ENCODE peak calls at places on chromosomes 4 and X, in eight cellular contexts. M is thoracic aorta; V is effector memory CD4-positive, alpha-beta T cell; Z is ELF-1; O is activated effector memory CD4-positive, alpha-beta T cell treated with anti-CD3 and anti-CD28 coated beads, Interleukin-2, amount 50 U/mL, for 16 hours; K is GM12891; Y is amygdala; X is Jurkat, Clone E6-1. L is an unnamed sample.

GRCh38 chrX:36583674-36584073 is 424.5 kb upstream of the FAM47C start:
- DNase-seq in M (no peak), V (no peak), Z (no peak), O (no peak), K (no peak), Y (no peak), X (no peak), L (no peak)

GRCh38 chr4:53990641-53991040 is 73.8 kb downstream of the CHIC2 start:
- DNase-seq in M (no peak), V (no peak), Z (no peak), O (no peak), K (no peak), Y (no peak), X (no peak), L (no peak)

GRCh38 chrX:123081766-123082165 is 102.3 kb upstream of the GRIA3 start:
- DNase-seq in M (no peak), V (no peak), Z (no peak), O (no peak), K (no peak), Y (no peak), X (no peak), L (no peak)

GRCh38 chr4:185457136-185457535 is 14.4 kb downstream of the CCDC110 start:
- DNase-seq in M (no peak), V (no peak), Z (no peak), O (no peak), K (no peak), Y (no peak), X (no peak), L (no peak)

GRCh38 chr4:52750819-52751348 is 341 bp downstream of the ERVMER34-1 start:
- DNase-seq in M (no peak), V (no peak), Z (peak), O (peak), K (peak), Y (no peak), X (no peak), L (no peak)

GRCh38 chr4:1760521-1761001 is 32.5 kb upstream of the FGFR3 start:
- DNase-seq in M (no peak), V (no peak), Z (no peak), O (no peak), K (no peak), Y (no peak), X (no peak), L (no peak)

GRCh38 chrX:118181030-118181429 is 64.4 kb upstream of the KLHL13 start:
- DNase-seq in M (no peak), V (no peak), Z (no peak), O (no peak), K (no peak), Y (no peak), X (no peak), L (no peak)

GRCh38 chr4:102466298-102466697 is 34.9 kb upstream of the NFKB1 start:
- DNase-seq in M (no peak), V (no peak), Z (no peak), O (no peak), K (no peak), Y (no peak), X (no peak), L (no peak)

GRCh38 chrX:28988246-28988645 is 401.0 kb downstream of the IL1RAPL1 start:
- DNase-seq in M (no peak), V (no peak), Z (peak), O (no peak), K (no peak), Y (no peak), X (no peak), L (no peak)

GRCh38 chr4:100189820-100190642 is at the start of gene DDIT4L:
- DNase-seq in M (no peak), V (no peak), Z (peak), O (no peak), K (no peak), Y (no peak), X (no peak), L (no peak)

GRCh38 chr4:89661490-89661889 is 175.5 kb downstream of the SNCA start:
- DNase-seq in M (no peak), V (no peak), Z (peak), O (no peak), K (no peak), Y (no peak), X (no peak), L (no peak)

GRCh38 chrX:129655547-129656248 is 942 bp upstream of the APLN start:
- DNase-seq in M (no peak), V (no peak), Z (peak), O (no peak), K (no peak), Y (no peak), X (peak), L (no peak)

GRCh38 chrX:47613082-47613481 is 6.6 kb downstream of the SYN1 start:
- DNase-seq in M (no peak), V (no peak), Z (no peak), O (no peak), K (no peak), Y (no peak), X (no peak), L (peak)

GRCh38 chr4:104352211-104352610 is 142.5 kb downstream of the CXXC4 start:
- DNase-seq in M (no peak), V (no peak), Z (peak), O (no peak), K (no peak), Y (no peak), X (no peak), L (no peak)

GRCh38 chrX:33307954-33308353 is 96.6 kb upstream of the DMD start:
- DNase-seq in M (no peak), V (no peak), Z (no peak), O (no peak), K (no peak), Y (no peak), X (no peak), L (no peak)

GRCh38 chr4:43512253-43512652 is 619.7 kb downstream of the GRXCR1 start:
- DNase-seq in M (no peak), V (no peak), Z (no peak), O (no peak), K (no peak), Y (no peak), X (no peak), L (no peak)

GRCh38 chrX:71623105-71623450 is 4.8 kb upstream of the CXCR3 start:
- DNase-seq in M (no peak), V (no peak), Z (no peak), O (no peak), K (no peak), Y (no peak), X (no peak), L (no peak)

GRCh38 chrX:70455366-70456202 is 10.9 kb downstream of the DLG3 start:
- DNase-seq in M (no peak), V (no peak), Z (peak), O (no peak), K (no peak), Y (no peak), X (no peak), L (no peak)

GRCh38 chr4:150297861-150298474 is 219.7 kb downstream of the DCLK2 start:
- DNase-seq in M (no peak), V (no peak), Z (no peak), O (no peak), K (no peak), Y (no peak), X (peak), L (no peak)

GRCh38 chrX:48957477-48957826 is at the start of gene OTUD5:
- DNase-seq in M (no peak), V (peak), Z (no peak), O (peak), K (peak), Y (peak), X (peak), L (no peak)

GRCh38 chr4:189090174-189090814 is 850.4 kb upstream of the FRG1 start:
- DNase-seq in M (no peak), V (no peak), Z (peak), O (no peak), K (no peak), Y (no peak), X (no peak), L (no peak)

GRCh38 chrX:136130931-136131843 is 16.1 kb upstream of the FHL1 start:
- DNase-seq in M (no peak), V (no peak), Z (no peak), O (no peak), K (no peak), Y (no peak), X (no peak), L (no peak)

GRCh38 chrX:402857-403256 is 16.1 kb upstream of the PPP2R3B start:
- DNase-seq in M (no peak), V (no peak), Z (no peak), O (no peak), K (no peak), Y (no peak), X (no peak), L (no peak)

GRCh38 chr4:107035711-107036601 is at the start of gene DKK2:
- DNase-seq in M (no peak), V (no peak), Z (peak), O (no peak), K (no peak), Y (no peak), X (peak), L (no peak)

GRCh38 chr4:6716958-6717655 is 1.1 kb downstream of the BLOC1S4 start:
- DNase-seq in M (no peak), V (no peak), Z (no peak), O (no peak), K (no peak), Y (no peak), X (no peak), L (no peak)

GRCh38 chr4:44354172-44354571 is 94.4 kb downstream of the KCTD8 start:
- DNase-seq in M (no peak), V (no peak), Z (no peak), O (no peak), K (no peak), Y (no peak), X (no peak), L (no peak)

GRCh38 chr4:140250989-140251552 is 97.1 kb upstream of the MAML3 start:
- DNase-seq in M (no peak), V (no peak), Z (peak), O (no peak), K (no peak), Y (no peak), X (no peak), L (no peak)

GRCh38 chr4:26484032-26484515 is 6.2 kb downstream of the CCKAR start:
- DNase-seq in M (no peak), V (no peak), Z (peak), O (no peak), K (no peak), Y (no peak), X (no peak), L (no peak)